ENCODE peak calls at places on chromosome 6, in six cellular contexts. Y, V, M, W, P and J are unnamed samples.

GRCh38 chr6:75305573-75305972 is 21.0 kb upstream of the TMEM30A start:
- DNase-seq in Y (no peak), V (no peak), M (no peak), W (no peak), P (no peak), J (no peak)

GRCh38 chr6:56399250-56399671 is 151.9 kb upstream of the COL21A1 start:
- DNase-seq in Y (no peak), V (no peak), M (no peak), W (no peak), P (no peak), J (no peak)

GRCh38 chr6:137652961-137653697 is 158.9 kb upstream of the OLIG3 start:
- DNase-seq in Y (no peak), V (no peak), M (no peak), W (no peak), P (no peak), J (no peak)

GRCh38 chr6:47094351-47094925 is 52.3 kb upstream of the ADGRF1 start:
- DNase-seq in Y (no peak), V (no peak), M (no peak), W (no peak), P (no peak), J (no peak)

GRCh38 chr6:111154981-111155380 is 67.7 kb downstream of the SLC16A10 start:
- DNase-seq in Y (no peak), V (no peak), M (no peak), W (no peak), P (peak), J (no peak)

GRCh38 chr6:134176283-134176975 is 124.0 kb upstream of the SLC2A12 start:
- DNase-seq in Y (peak), V (peak), M (peak), W (peak), P (no peak), J (peak)

GRCh38 chr6:40693767-40694166 is 106.6 kb upstream of the LRFN2 start:
- DNase-seq in Y (no peak), V (no peak), M (no peak), W (no peak), P (no peak), J (no peak)

GRCh38 chr6:105748737-105749161 is 337.4 kb upstream of the PRDM1 start:
- DNase-seq in Y (no peak), V (peak), M (no peak), W (no peak), P (no peak), J (no peak)

GRCh38 chr6:169967687-169968086 is 216.3 kb downstream of the ERMARD start:
- DNase-seq in Y (no peak), V (no peak), M (no peak), W (no peak), P (no peak), J (no peak)

GRCh38 chr6:159451051-159451450 is 242.0 kb downstream of the SOD2 start:
- DNase-seq in Y (no peak), V (no peak), M (no peak), W (no peak), P (no peak), J (no peak)

GRCh38 chr6:20409427-20409971 is 7.8 kb downstream of the E2F3 start:
- DNase-seq in Y (no peak), V (no peak), M (no peak), W (no peak), P (no peak), J (no peak)

GRCh38 chr6:34036357-34037069 is 109.4 kb downstream of the GRM4 start:
- DNase-seq in Y (no peak), V (no peak), M (no peak), W (no peak), P (no peak), J (no peak)

GRCh38 chr6:34391023-34391485 is 1.4 kb downstream of the NUDT3 start:
- DNase-seq in Y (peak), V (no peak), M (peak), W (peak), P (no peak), J (peak)

GRCh38 chr6:28816909-28817807 is 106.6 kb downstream of the TRIM27 start:
- DNase-seq in Y (no peak), V (no peak), M (no peak), W (peak), P (no peak), J (no peak)

GRCh38 chr6:119881416-119881815 is 531.9 kb upstream of the MAN1A1 start:
- DNase-seq in Y (no peak), V (no peak), M (no peak), W (no peak), P (no peak), J (no peak)

GRCh38 chr6:81171991-81172740 is 580.3 kb downstream of the TENT5A start:
- DNase-seq in Y (no peak), V (peak), M (no peak), W (peak), P (no peak), J (no peak)

GRCh38 chr6:16783485-16783884 is 22.2 kb upstream of the ATXN1 start:
- DNase-seq in Y (no peak), V (no peak), M (no peak), W (no peak), P (no peak), J (no peak)

GRCh38 chr6:168196881-168197635 is 118.0 kb upstream of the FRMD1 start:
- DNase-seq in Y (no peak), V (peak), M (no peak), W (no peak), P (no peak), J (no peak)

GRCh38 chr6:65450451-65450850 is 256.6 kb downstream of the EYS start:
- DNase-seq in Y (no peak), V (no peak), M (no peak), W (peak), P (no peak), J (no peak)

GRCh38 chr6:128520436-128521301 is at the start of gene PTPRK:
- DNase-seq in Y (peak), V (peak), M (peak), W (peak), P (peak), J (peak)

GRCh38 chr6:159118941-159119340 is 50.3 kb upstream of the FNDC1 start:
- DNase-seq in Y (no peak), V (no peak), M (no peak), W (no peak), P (no peak), J (no peak)

GRCh38 chr6:158697798-158698197 is 47.9 kb downstream of the SYTL3 start:
- DNase-seq in Y (no peak), V (no peak), M (no peak), W (no peak), P (no peak), J (peak)

GRCh38 chr6:85802162-85802561 is 159.5 kb upstream of the SYNCRIP start:
- DNase-seq in Y (no peak), V (no peak), M (no peak), W (no peak), P (no peak), J (no peak)

GRCh38 chr6:85594197-85594930 is 706 bp upstream of the SNX14 start:
- DNase-seq in Y (no peak), V (no peak), M (no peak), W (no peak), P (peak), J (no peak)